ENCODE peak calls at places on chromosomes 16 and 17, in four cellular contexts. One of them, this sample, is unnamed. For H3K9me3, the result is how much of the 10 kb centered on the place peaks cover.

GRCh38 chr16:51853586-51853985 is 693.4 kb downstream of the TOX3 start:
- DNase-seq in body of pancreas: no peak
- DNase-seq in heart right ventricle: no peak
- DNase-seq in Peyer's patch: no peak
- DNase-seq in this sample: no peak

GRCh38 chr17:78293896-78294295 is 62.5 kb downstream of the TMEM235 start:
- DNase-seq in body of pancreas: no peak
- DNase-seq in heart right ventricle: no peak
- DNase-seq in Peyer's patch: no peak
- DNase-seq in this sample: no peak

GRCh38 chr17:64448665-64449512 is at the start of gene MILR1:
- DNase-seq in body of pancreas: no peak
- DNase-seq in heart right ventricle: no peak
- DNase-seq in Peyer's patch: peak
- DNase-seq in this sample: peak

GRCh38 chr17:39688945-39689344 is 1.1 kb upstream of the PGAP3 start:
- DNase-seq in body of pancreas: no peak
- DNase-seq in heart right ventricle: no peak
- DNase-seq in Peyer's patch: no peak
- DNase-seq in this sample: no peak

GRCh38 chr16:2845116-2845515 is 12.9 kb downstream of the PRSS22 start:
- DNase-seq in body of pancreas: no peak
- DNase-seq in heart right ventricle: no peak
- DNase-seq in Peyer's patch: no peak
- DNase-seq in this sample: no peak

GRCh38 chr16:67842509-67843342 is 606 bp downstream of the THAP11 start:
- DNase-seq in body of pancreas: peak
- DNase-seq in heart right ventricle: peak
- DNase-seq in Peyer's patch: peak
- DNase-seq in this sample: peak

GRCh38 chr16:56356276-56357241 is 68.8 kb downstream of the AMFR start:
- DNase-seq in body of pancreas: peak
- DNase-seq in heart right ventricle: peak
- DNase-seq in Peyer's patch: peak
- DNase-seq in this sample: peak

GRCh38 chr16:68921654-68922053 is 78.3 kb downstream of the TANGO6 start:
- DNase-seq in body of pancreas: peak
- DNase-seq in heart right ventricle: no peak
- DNase-seq in Peyer's patch: peak
- DNase-seq in this sample: peak

GRCh38 chr17:45092932-45093430 is 31.9 kb downstream of the NMT1 start:
- DNase-seq in body of pancreas: peak
- DNase-seq in heart right ventricle: peak
- DNase-seq in Peyer's patch: peak
- DNase-seq in this sample: no peak

GRCh38 chr16:25060920-25061319 is 45.8 kb upstream of the ARHGAP17 start:
- DNase-seq in body of pancreas: no peak
- DNase-seq in heart right ventricle: no peak
- DNase-seq in Peyer's patch: peak
- DNase-seq in this sample: peak

GRCh38 chr17:63222655-63223054 is 223.5 kb downstream of the CYB561 start:
- DNase-seq in body of pancreas: no peak
- DNase-seq in heart right ventricle: no peak
- DNase-seq in Peyer's patch: no peak
- DNase-seq in this sample: no peak

GRCh38 chr16:14424595-14424994 is 205.5 kb downstream of the PARN start:
- DNase-seq in body of pancreas: no peak
- DNase-seq in heart right ventricle: no peak
- DNase-seq in Peyer's patch: no peak
- DNase-seq in this sample: no peak

GRCh38 chr16:18062713-18063112 is 273.8 kb downstream of the NPIPA8 start:
- DNase-seq in body of pancreas: no peak
- DNase-seq in heart right ventricle: no peak
- DNase-seq in Peyer's patch: no peak
- DNase-seq in this sample: no peak

DNA sequence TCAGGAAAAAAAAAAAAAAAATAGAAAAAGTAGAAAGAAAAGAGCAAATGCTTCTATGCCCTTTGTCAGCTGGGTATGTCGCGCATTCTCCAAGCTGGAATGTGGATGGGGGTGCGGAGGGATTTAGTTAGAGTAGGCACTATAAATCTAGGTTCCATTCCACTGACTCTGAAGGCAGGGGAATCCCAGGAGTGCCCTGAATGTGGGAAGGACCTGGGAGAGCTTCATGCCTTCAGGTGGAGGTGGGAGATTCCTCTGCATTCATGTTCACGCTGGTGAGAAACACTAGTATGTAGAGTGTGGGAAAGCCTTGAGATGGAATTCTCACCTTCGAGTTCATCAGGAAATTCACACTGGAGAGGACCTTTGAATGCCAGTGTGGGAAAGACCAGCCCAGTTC is 12.4 kb downstream of the ZNF232 start:
- DNase-seq in body of pancreas: no peak
- DNase-seq in heart right ventricle: no peak
- DNase-seq in Peyer's patch: no peak
- DNase-seq in this sample: no peak
- H3K9me3 ChIP-seq in body of pancreas: under half
- H3K9me3 ChIP-seq in heart right ventricle: under half
- H3K9me3 ChIP-seq in Peyer's patch: under half
- H3K9me3 ChIP-seq in this sample: under half

GRCh38 chr17:50863931-50864330 is 2.2 kb downstream of the TOB1 start:
- DNase-seq in body of pancreas: no peak
- DNase-seq in heart right ventricle: no peak
- DNase-seq in Peyer's patch: no peak
- DNase-seq in this sample: no peak
- H3K4me3 ChIP-seq in body of pancreas: no peak
- H3K4me3 ChIP-seq in heart right ventricle: peak
- H3K4me3 ChIP-seq in Peyer's patch: peak
- H3K4me3 ChIP-seq in this sample: peak

GRCh38 chr17:43216369-43216761 is 4.7 kb downstream of the TMEM106A start:
- DNase-seq in body of pancreas: no peak
- DNase-seq in heart right ventricle: no peak
- DNase-seq in Peyer's patch: no peak
- DNase-seq in this sample: no peak
- H3K9me3 ChIP-seq in body of pancreas: under half
- H3K9me3 ChIP-seq in heart right ventricle: under half
- H3K9me3 ChIP-seq in Peyer's patch: under half
- H3K9me3 ChIP-seq in this sample: under half

GRCh38 chr16:11140466-11140865 is 115.5 kb downstream of the SOCS1 start:
- DNase-seq in body of pancreas: no peak
- DNase-seq in heart right ventricle: no peak
- DNase-seq in Peyer's patch: no peak
- DNase-seq in this sample: no peak

GRCh38 chr16:11139624-11140375 is 116.2 kb downstream of the SOCS1 start:
- DNase-seq in body of pancreas: no peak
- DNase-seq in heart right ventricle: no peak
- DNase-seq in Peyer's patch: peak
- DNase-seq in this sample: peak

GRCh38 chr16:11136600-11136999 is 119.4 kb downstream of the SOCS1 start:
- DNase-seq in body of pancreas: peak
- DNase-seq in heart right ventricle: peak
- DNase-seq in Peyer's patch: no peak
- DNase-seq in this sample: no peak

GRCh38 chr16:11138769-11139623 is 117.0 kb downstream of the SOCS1 start:
- DNase-seq in body of pancreas: no peak
- DNase-seq in heart right ventricle: no peak
- DNase-seq in Peyer's patch: no peak
- DNase-seq in this sample: no peak

GRCh38 chr16:11138026-11138768 is 117.8 kb downstream of the SOCS1 start:
- DNase-seq in body of pancreas: no peak
- DNase-seq in heart right ventricle: no peak
- DNase-seq in Peyer's patch: no peak
- DNase-seq in this sample: no peak
- H3K4me3 ChIP-seq in body of pancreas: no peak
- H3K4me3 ChIP-seq in heart right ventricle: no peak
- H3K4me3 ChIP-seq in Peyer's patch: no peak
- H3K4me3 ChIP-seq in this sample: no peak

GRCh38 chr16:19505600-19506303 is 16.1 kb downstream of the GDE1 start:
- DNase-seq in body of pancreas: no peak
- DNase-seq in heart right ventricle: no peak
- DNase-seq in Peyer's patch: no peak
- DNase-seq in this sample: no peak
- H3K9me3 ChIP-seq in body of pancreas: under half
- H3K9me3 ChIP-seq in heart right ventricle: under half
- H3K9me3 ChIP-seq in Peyer's patch: under half
- H3K9me3 ChIP-seq in this sample: under half

GRCh38 chr16:53089434-53090270 is 34.9 kb downstream of the CHD9 start:
- DNase-seq in body of pancreas: no peak
- DNase-seq in heart right ventricle: no peak
- DNase-seq in Peyer's patch: no peak
- DNase-seq in this sample: peak
- H3K4me3 ChIP-seq in body of pancreas: no peak
- H3K4me3 ChIP-seq in heart right ventricle: no peak
- H3K4me3 ChIP-seq in Peyer's patch: no peak
- H3K4me3 ChIP-seq in this sample: no peak

GRCh38 chr17:70332356-70332755 is 163.0 kb downstream of the KCNJ2 start:
- DNase-seq in body of pancreas: no peak
- DNase-seq in heart right ventricle: no peak
- DNase-seq in Peyer's patch: no peak
- DNase-seq in this sample: peak
- H3K9me3 ChIP-seq in body of pancreas: under half
- H3K9me3 ChIP-seq in heart right ventricle: under half
- H3K9me3 ChIP-seq in Peyer's patch: under half
- H3K9me3 ChIP-seq in this sample: under half

DNA sequence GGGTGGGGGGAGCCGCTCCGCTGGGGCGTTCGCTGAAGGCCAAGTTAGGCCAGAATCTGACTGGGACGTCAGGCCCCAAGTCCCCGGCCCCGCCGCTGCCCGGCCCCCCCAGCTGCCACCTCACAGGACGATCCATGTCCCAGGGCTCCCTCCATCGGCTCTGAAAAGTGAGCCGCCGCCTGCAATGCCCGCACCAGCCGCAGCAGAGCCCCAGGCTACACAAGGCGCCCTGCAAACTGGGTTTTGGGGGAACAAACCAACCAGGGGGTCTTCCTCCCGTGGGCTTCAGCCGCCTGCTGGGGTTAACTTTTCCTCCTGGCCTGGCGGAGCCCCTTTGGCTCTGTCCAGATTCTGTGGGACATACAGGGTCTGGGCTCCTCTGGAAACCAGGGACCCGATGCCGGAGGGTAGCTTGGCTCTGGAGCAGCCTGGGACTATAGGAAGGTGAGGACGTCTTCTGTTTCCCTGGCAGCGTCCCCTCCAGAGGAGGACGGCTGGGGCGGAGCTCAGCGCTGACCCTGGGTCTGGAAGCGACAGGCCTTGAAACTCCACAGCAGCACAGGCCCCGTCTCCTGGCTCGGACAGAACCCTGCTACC is 835 bp downstream of the NME4 start:
- DNase-seq in body of pancreas: peak
- DNase-seq in heart right ventricle: peak
- DNase-seq in Peyer's patch: peak
- DNase-seq in this sample: peak
- H3K4me3 ChIP-seq in body of pancreas: no peak
- H3K4me3 ChIP-seq in heart right ventricle: peak
- H3K4me3 ChIP-seq in Peyer's patch: peak
- H3K4me3 ChIP-seq in this sample: no peak

GRCh38 chr17:52515927-52516326 is 357.4 kb upstream of the CA10 start:
- DNase-seq in body of pancreas: no peak
- DNase-seq in heart right ventricle: no peak
- DNase-seq in Peyer's patch: no peak
- DNase-seq in this sample: no peak

GRCh38 chr17:52517176-52517575 is 358.7 kb upstream of the CA10 start:
- DNase-seq in body of pancreas: no peak
- DNase-seq in heart right ventricle: no peak
- DNase-seq in Peyer's patch: no peak
- DNase-seq in this sample: no peak
- H3K9me3 ChIP-seq in body of pancreas: under half
- H3K9me3 ChIP-seq in heart right ventricle: under half
- H3K9me3 ChIP-seq in Peyer's patch: under half
- H3K9me3 ChIP-seq in this sample: under half